ENCODE peak calls at places on chromosomes 6 and 20, in six cellular contexts. X, S, P, A, Q and M are unnamed samples.

GRCh38 chr20:25389381-25389857 is 1.2 kb downstream of the ABHD12 start:
- DNase-seq in A (no peak), Q (peak), X (peak), P (no peak), S (no peak), M (no peak)

GRCh38 chr20:25294459-25295385 is 46.8 kb downstream of the PYGB start:
- DNase-seq in Q (peak), X (no peak), S (peak), A (peak), P (peak), M (no peak)

GRCh38 chr6:108074057-108074358 is 533 bp downstream of the OSTM1 start:
- DNase-seq in S (no peak), A (no peak), X (no peak), Q (no peak), P (no peak), M (no peak)

GRCh38 chr20:17646901-17647301 is 35.1 kb downstream of the RRBP1 start:
- DNase-seq in Q (no peak), S (peak), P (no peak), A (no peak), X (no peak), M (no peak)

GRCh38 chr6:52363222-52363867 is 1.4 kb downstream of the PAQR8 start:
- DNase-seq in Q (no peak), P (no peak), A (no peak), X (no peak), S (no peak), M (no peak)

GRCh38 chr20:25378884-25379733 is 11.5 kb downstream of the ABHD12 start:
- DNase-seq in S (no peak), Q (no peak), P (no peak), X (no peak), A (no peak), M (no peak)

GRCh38 chr6:166744654-166745134 is 117.6 kb upstream of the RPS6KA2 start:
- DNase-seq in A (no peak), S (no peak), X (no peak), P (no peak), Q (no peak), M (no peak)

GRCh38 chr6:129578315-129578714 is 131.7 kb downstream of the ARHGAP18 start:
- DNase-seq in X (no peak), S (no peak), P (no peak), Q (no peak), A (no peak), M (no peak)

GRCh38 chr20:1595333-1595732 is 24.5 kb downstream of the SIRPB1 start:
- DNase-seq in S (no peak), Q (no peak), P (no peak), X (no peak), A (no peak), M (no peak)

GRCh38 chr20:14647016-14647415 is 309.6 kb upstream of the FLRT3 start:
- DNase-seq in P (no peak), Q (no peak), A (no peak), S (no peak), X (no peak), M (no peak)

GRCh38 chr6:11971154-11971553 is 41.0 kb upstream of the HIVEP1 start:
- DNase-seq in X (no peak), Q (peak), P (no peak), S (no peak), A (no peak), M (peak)

GRCh38 chr6:92770540-92770939 is 648.8 kb downstream of the EPHA7 start:
- DNase-seq in S (no peak), P (no peak), X (no peak), Q (no peak), A (no peak), M (no peak)

GRCh38 chr6:144317736-144318135 is 32.6 kb downstream of the UTRN start:
- DNase-seq in A (no peak), Q (peak), P (no peak), X (no peak), S (no peak), M (no peak)

GRCh38 chr20:24491043-24491756 is 21.8 kb downstream of the SYNDIG1 start:
- DNase-seq in S (no peak), Q (no peak), A (no peak), P (no peak), X (no peak), M (no peak)

GRCh38 chr6:31968326-31968725 is 3.6 kb downstream of the DXO start:
- DNase-seq in S (no peak), A (no peak), P (no peak), X (no peak), Q (no peak), M (no peak)

GRCh38 chr6:157885211-157885788 is 62.3 kb downstream of the SNX9 start:
- DNase-seq in S (peak), X (no peak), A (no peak), P (no peak), Q (no peak), M (no peak)

GRCh38 chr6:160733045-160733646 is 31.1 kb downstream of the PLG start:
- DNase-seq in Q (peak), S (no peak), P (no peak), A (peak), X (peak), M (peak)

GRCh38 chr6:25089442-25089841 is 153.7 kb upstream of the RIPOR2 start:
- DNase-seq in P (no peak), S (no peak), Q (peak), A (no peak), X (no peak), M (peak)

GRCh38 chr6:3324262-3324942 is 65.7 kb downstream of the PSMG4 start:
- DNase-seq in Q (peak), P (no peak), S (no peak), X (no peak), A (peak), M (peak)

GRCh38 chr6:128712898-128713297 is 170.0 kb upstream of the LAMA2 start:
- DNase-seq in Q (no peak), X (peak), A (no peak), S (no peak), P (no peak), M (no peak)

GRCh38 chr6:139597781-139598368 is 223.4 kb upstream of the CITED2 start:
- DNase-seq in Q (peak), X (peak), P (no peak), S (no peak), A (peak), M (peak)

GRCh38 chr6:149933461-149933860 is 8.4 kb upstream of the ULBP2 start:
- DNase-seq in P (no peak), S (no peak), A (no peak), Q (no peak), X (no peak), M (no peak)

GRCh38 chr6:113903666-113904330 is 46.7 kb downstream of the MARCKS start:
- DNase-seq in A (no peak), Q (no peak), P (no peak), S (no peak), X (no peak), M (no peak)

GRCh38 chr20:51036827-51037229 is 13.9 kb upstream of the KCNG1 start:
- DNase-seq in P (no peak), Q (no peak), X (peak), A (no peak), S (no peak), M (no peak)

GRCh38 chr6:117288083-117288715 is 22.8 kb downstream of the VGLL2 start:
- DNase-seq in P (no peak), X (no peak), Q (no peak), S (no peak), A (no peak), M (no peak)